ENCODE peak calls at places on chromosomes 1 and 21, in four cellular contexts. R is NCI-H345, T is NCI-H146, B is ovary. J is an unnamed sample.

GRCh38 chr1:28428990-28429520 is 59.5 kb downstream of the PHACTR4 start:
- DNase-seq in R (no peak), T (no peak), B (no peak), J (no peak)

GRCh38 chr1:31441558-31441957 is 28.5 kb downstream of the SERINC2 start:
- DNase-seq in R (no peak), T (no peak), B (no peak), J (peak; percentile 53)

GRCh38 chr21:41816583-41817165 is 49.8 kb upstream of the RIPK4 start:
- DNase-seq in R (peak; percentile 38), T (peak; percentile 24), B (peak; percentile 72), J (peak; percentile 44)

GRCh38 chr1:39104158-39105060 is 78.3 kb downstream of the NDUFS5 start:
- DNase-seq in R (no peak), T (peak; percentile 46), B (no peak), J (peak; percentile 77)

GRCh38 chr1:234047113-234047512 is 142.6 kb downstream of the SLC35F3 start:
- DNase-seq in R (peak; percentile 3), T (no peak), B (no peak), J (peak; percentile 43)

GRCh38 chr1:10212476-10212875 is 2.1 kb downstream of the KIF1B start:
- DNase-seq in R (no peak), T (no peak), B (no peak), J (no peak)

GRCh38 chr1:175637917-175638316 is 105.5 kb downstream of the TNR start:
- DNase-seq in R (no peak), T (no peak), B (no peak), J (peak; percentile 33)

GRCh38 chr1:224500802-224501201 is 66.2 kb upstream of the WDR26 start:
- DNase-seq in R (no peak), T (no peak), B (no peak), J (peak; percentile 7)

GRCh38 chr1:5601516-5601915 is 390.7 kb downstream of the NPHP4 start:
- DNase-seq in R (no peak), T (no peak), B (no peak), J (no peak)

GRCh38 chr1:158951956-158952355 is 20.6 kb downstream of the PYHIN1 start:
- DNase-seq in R (no peak), T (no peak), B (no peak), J (peak; percentile 98)

GRCh38 chr1:234979316-234980223 is 149.1 kb downstream of the TOMM20 start:
- DNase-seq in R (no peak), T (no peak), B (no peak), J (no peak)

GRCh38 chr1:241770115-241770514 is 77.9 kb upstream of the EXO1 start:
- DNase-seq in R (no peak), T (no peak), B (no peak), J (no peak)

GRCh38 chr1:160567858-160568682 is 11.2 kb downstream of the CD84 start:
- DNase-seq in R (no peak), T (no peak), B (no peak), J (no peak)

GRCh38 chr1:221824025-221824424 is 82.1 kb upstream of the DUSP10 start:
- DNase-seq in R (no peak), T (no peak), B (no peak), J (peak; percentile 25)

GRCh38 chr1:91555821-91556531 is 55.3 kb downstream of the CDC7 start:
- DNase-seq in R (no peak), T (no peak), B (no peak), J (no peak)

GRCh38 chr1:196309386-196309785 is 298.9 kb downstream of the KCNT2 start:
- DNase-seq in R (peak; percentile 17), T (peak; percentile 42), B (no peak), J (peak; percentile 68)

GRCh38 chr1:181149326-181150000 is 61.0 kb downstream of the IER5 start:
- DNase-seq in R (peak; percentile 55), T (peak; percentile 80), B (no peak), J (no peak)

GRCh38 chr1:84888753-84889152 is 4.3 kb downstream of the LPAR3 start:
- DNase-seq in R (no peak), T (no peak), B (no peak), J (peak; percentile 22)

GRCh38 chr1:77888429-77889239 is at the start of gene NEXN:
- DNase-seq in R (peak; percentile 29), T (peak; percentile 61), B (peak; percentile 78), J (peak; percentile 62)

GRCh38 chr1:193471981-193472380 is 285.6 kb upstream of the B3GALT2 start:
- DNase-seq in R (no peak), T (no peak), B (no peak), J (no peak)

GRCh38 chr1:6580588-6581270 is 935 bp downstream of the ZBTB48 start:
- DNase-seq in R (no peak), T (no peak), B (no peak), J (peak; percentile 55)

GRCh38 chr1:90973897-90974798 is 47.7 kb downstream of the ZNF644 start:
- DNase-seq in R (no peak), T (no peak), B (no peak), J (peak; percentile 18)

GRCh38 chr1:48418742-48419141 is 53.3 kb downstream of the SPATA6 start:
- DNase-seq in R (no peak), T (no peak), B (no peak), J (no peak)

GRCh38 chr1:44810101-44810761 is 1.9 kb downstream of the BTBD19 start:
- DNase-seq in R (peak; percentile 68), T (no peak), B (peak; percentile 75), J (no peak)

GRCh38 chr1:30964706-30965105 is 56.1 kb upstream of the SDC3 start:
- DNase-seq in R (no peak), T (no peak), B (no peak), J (no peak)

GRCh38 chr1:11616766-11617165 is 37.5 kb downstream of the FBXO2 start:
- DNase-seq in R (no peak), T (no peak), B (no peak), J (no peak)

GRCh38 chr1:184818646-184819045 is 64.0 kb upstream of the EDEM3 start:
- DNase-seq in R (no peak), T (no peak), B (no peak), J (no peak)

GRCh38 chr21:16592399-16592798 is 862.6 kb downstream of the USP25 start:
- DNase-seq in R (no peak), T (no peak), B (no peak), J (no peak)

GRCh38 chr1:248730507-248731335 is 24.8 kb downstream of the LYPD8 start:
- DNase-seq in R (no peak), T (no peak), B (no peak), J (no peak)

GRCh38 chr1:18556364-18556763 is 74.3 kb upstream of the PAX7 start:
- DNase-seq in R (no peak), T (no peak), B (no peak), J (peak; percentile 36)

GRCh38 chr1:8134546-8135235 is 108.6 kb upstream of the ERRFI1 start:
- DNase-seq in R (no peak), T (no peak), B (no peak), J (no peak)

GRCh38 chr1:174743654-174744561 is 255.8 kb upstream of the CACYBP start:
- DNase-seq in R (peak; percentile 50), T (peak; percentile 49), B (no peak), J (peak; percentile 72)

GRCh38 chr1:220888665-220888986 is 9.4 kb downstream of the HLX start:
- DNase-seq in R (no peak), T (no peak), B (no peak), J (no peak)

GRCh38 chr1:221157026-221157761 is 278.0 kb downstream of the HLX start:
- DNase-seq in R (no peak), T (no peak), B (no peak), J (peak; percentile 55)

J was measured in DMS53.